ENCODE peak calls at places on chromosomes 16 and 17, in six cellular contexts. X, C, I, V, P and G are unnamed samples.

GRCh38 chr16:8138666-8139065 is 451.6 kb downstream of the TMEM114 start:
- DNase-seq in X (no peak), C (no peak), I (no peak), V (no peak), P (no peak), G (no peak)

GRCh38 chr16:25707982-25708583 is 16.3 kb downstream of the HS3ST4 start:
- DNase-seq in X (no peak), C (peak), I (no peak), V (peak), P (peak), G (peak)

GRCh38 chr16:1761751-1762150 is 9.6 kb downstream of the NME3 start:
- DNase-seq in X (no peak), C (no peak), I (no peak), V (no peak), P (no peak), G (no peak)

GRCh38 chr16:48535831-48536599 is 74.0 kb downstream of the N4BP1 start:
- DNase-seq in X (no peak), C (peak), I (peak), V (peak), P (no peak), G (peak)

GRCh38 chr17:1241904-1242303 is 28.3 kb upstream of the BHLHA9 start:
- DNase-seq in X (no peak), C (no peak), I (no peak), V (no peak), P (no peak), G (peak)

GRCh38 chr17:16407911-16408588 is 7.3 kb upstream of the TRPV2 start:
- DNase-seq in X (no peak), C (peak), I (peak), V (peak), P (no peak), G (no peak)

GRCh38 chr17:83174859-83175550 is 95.6 kb downstream of the METRNL start:
- DNase-seq in X (no peak), C (no peak), I (no peak), V (no peak), P (no peak), G (no peak)

GRCh38 chr17:57672205-57672632 is 72.9 kb downstream of the CCDC182 start:
- DNase-seq in X (no peak), C (no peak), I (no peak), V (no peak), P (no peak), G (peak)

GRCh38 chr17:66240013-66240412 is 10.8 kb upstream of the APOH start:
- DNase-seq in X (no peak), C (no peak), I (no peak), V (no peak), P (no peak), G (no peak)

GRCh38 chr17:12388206-12388605 is 277.5 kb upstream of the MYOCD start:
- DNase-seq in X (no peak), C (no peak), I (no peak), V (no peak), P (no peak), G (no peak)

GRCh38 chr17:55430531-55431228 is 9.0 kb upstream of the MMD start:
- DNase-seq in X (no peak), C (no peak), I (no peak), V (no peak), P (no peak), G (no peak)

GRCh38 chr16:70706948-70707465 is 21.2 kb upstream of the MTSS2 start:
- DNase-seq in X (peak), C (no peak), I (no peak), V (no peak), P (no peak), G (no peak)

GRCh38 chr16:19131809-19132777 is 18.3 kb downstream of the ITPRIPL2 start:
- DNase-seq in X (no peak), C (no peak), I (no peak), V (no peak), P (no peak), G (no peak)

GRCh38 chr16:50666658-50667496 is 14.2 kb downstream of the SNX20 start:
- DNase-seq in X (no peak), C (peak), I (peak), V (no peak), P (no peak), G (no peak)

GRCh38 chr17:83189673-83190385 is 110.4 kb downstream of the METRNL start:
- DNase-seq in X (no peak), C (no peak), I (no peak), V (peak), P (no peak), G (no peak)

GRCh38 chr17:50348522-50349240 is 2.8 kb downstream of the XYLT2 start:
- DNase-seq in X (no peak), C (no peak), I (no peak), V (no peak), P (no peak), G (no peak)

GRCh38 chr16:49704586-49705155 is 151.2 kb downstream of the ZNF423 start:
- DNase-seq in X (no peak), C (peak), I (no peak), V (no peak), P (no peak), G (no peak)

GRCh38 chr17:41530062-41531048 is 2.2 kb upstream of the KRT19 start:
- DNase-seq in X (peak), C (no peak), I (no peak), V (peak), P (peak), G (no peak)

GRCh38 chr16:61074324-61074723 is 961.9 kb downstream of the CDH8 start:
- DNase-seq in X (no peak), C (no peak), I (no peak), V (no peak), P (no peak), G (no peak)

GRCh38 chr16:79261461-79261860 is 339.1 kb downstream of the MAF start:
- DNase-seq in X (no peak), C (peak), I (no peak), V (peak), P (no peak), G (no peak)

GRCh38 chr16:70410736-70411135 is 28.2 kb downstream of the ST3GAL2 start:
- DNase-seq in X (no peak), C (no peak), I (no peak), V (no peak), P (no peak), G (no peak)

GRCh38 chr16:13021996-13022395 is 120.6 kb downstream of the SHISA9 start:
- DNase-seq in X (no peak), C (no peak), I (no peak), V (no peak), P (no peak), G (no peak)

GRCh38 chr17:47072881-47073280 is 93.8 kb upstream of the RPRML start:
- DNase-seq in X (no peak), C (no peak), I (no peak), V (no peak), P (no peak), G (peak)

GRCh38 chr17:60151355-60151754 is 1.6 kb downstream of the CA4 start:
- DNase-seq in X (no peak), C (peak), I (no peak), V (no peak), P (no peak), G (no peak)

GRCh38 chr17:77242118-77242800 is 101.5 kb downstream of the SEC14L1 start:
- DNase-seq in X (no peak), C (no peak), I (no peak), V (no peak), P (no peak), G (no peak)
- TF ChIP-seq CTCF in X (no peak), C (peak), I (no peak), V (peak), P (peak), G (no peak)

DNA sequence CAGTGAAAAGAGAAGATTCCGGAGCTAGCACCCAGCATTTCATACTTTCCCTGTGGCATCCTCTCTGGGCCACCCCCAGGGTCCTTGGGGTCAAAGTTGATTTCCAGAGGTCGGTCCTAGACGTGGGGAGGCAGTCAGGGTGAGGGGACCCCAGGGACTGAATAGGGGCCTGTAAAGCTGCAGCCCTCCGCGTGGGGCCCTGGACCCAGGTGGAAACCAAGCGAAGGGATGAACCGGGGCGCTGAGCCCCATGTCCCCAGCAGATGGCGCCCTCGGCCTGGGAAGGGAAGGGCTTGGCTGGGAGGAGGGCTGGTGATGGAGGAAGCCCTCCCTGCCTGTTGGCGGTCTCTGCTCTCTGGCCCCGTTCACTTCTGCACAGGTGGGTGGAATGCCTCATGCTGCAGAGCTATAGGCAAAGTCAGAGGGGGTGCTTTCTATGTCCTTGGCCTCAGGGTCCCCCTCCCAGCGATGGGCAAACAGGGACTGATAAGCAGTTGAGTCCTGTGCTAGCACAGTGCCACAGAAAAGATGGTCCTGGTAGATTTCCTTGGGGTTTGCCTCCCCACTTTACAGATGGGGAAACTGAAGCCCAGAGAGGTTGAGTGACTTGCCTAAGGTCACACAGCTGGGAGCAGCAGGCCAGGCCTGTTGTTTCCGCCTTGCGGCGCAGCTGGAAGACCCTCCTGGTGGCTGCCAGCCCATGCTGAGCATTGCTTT is 163.4 kb upstream of the CIBAR2 start:
- DNase-seq in X (peak), C (peak), I (no peak), V (peak), P (peak), G (peak)
- TF ChIP-seq REST in X (no peak), C (no peak), I (no peak), V (no peak), P (no peak), G (no peak)

GRCh38 chr17:81552244-81553017 is at the start of gene FAAP100:
- DNase-seq in X (peak), C (peak), I (peak), V (peak), P (peak), G (peak)

GRCh38 chr17:81553616-81554181 is 1.5 kb upstream of the FAAP100 start:
- DNase-seq in X (peak), C (no peak), I (peak), V (no peak), P (peak), G (peak)

GRCh38 chr17:81550830-81551457 is 1.2 kb downstream of the FAAP100 start:
- DNase-seq in X (no peak), C (no peak), I (no peak), V (no peak), P (no peak), G (no peak)

GRCh38 chr17:81551458-81552243 is 502 bp downstream of the FAAP100 start:
- DNase-seq in X (no peak), C (peak), I (no peak), V (peak), P (no peak), G (peak)

DNA sequence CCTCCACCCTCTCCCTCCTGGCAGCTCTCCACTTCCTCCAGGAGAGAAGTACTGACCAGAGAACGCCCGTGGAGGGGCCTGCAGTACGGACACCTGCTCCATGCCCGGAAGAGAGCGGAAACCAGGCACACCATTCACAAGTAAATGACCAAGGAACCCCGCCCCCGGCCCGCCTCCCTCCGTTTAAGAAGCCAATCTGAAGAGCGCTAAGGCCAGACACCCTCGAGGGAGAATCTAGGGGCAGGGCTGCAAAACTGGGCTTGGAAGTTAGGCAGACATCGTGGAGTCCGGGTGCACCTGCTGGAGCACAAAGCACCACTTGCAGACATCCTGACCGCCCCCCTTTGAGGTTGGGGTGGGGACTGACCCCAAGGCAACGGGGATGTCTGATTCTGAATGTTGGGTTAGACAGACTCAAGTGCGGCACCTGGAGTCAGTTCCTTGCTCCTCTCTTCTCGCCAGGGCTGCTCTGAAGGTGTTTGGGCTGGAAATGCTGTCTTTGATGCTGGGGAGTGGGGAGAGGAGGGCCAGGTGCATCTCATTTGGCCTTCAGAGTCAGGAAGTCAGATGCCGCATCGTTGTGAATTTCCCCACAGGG is 964 bp upstream of the FAAP100 start:
- DNase-seq in X (peak), C (peak), I (peak), V (peak), P (peak), G (no peak)
- TF ChIP-seq CTCF in X (no peak), C (no peak), I (peak), V (peak), P (no peak), G (no peak)

GRCh38 chr16:47374629-47375028 is 86.2 kb downstream of the ITFG1 start:
- DNase-seq in X (no peak), C (no peak), I (no peak), V (no peak), P (no peak), G (no peak)
- TF ChIP-seq REST in X (no peak), C (no peak), I (no peak), V (no peak), P (no peak), G (no peak)